ENCODE peak calls at places on chromosomes 6 and 20, in four cellular contexts. G is hepatocyte, E is HCT116, Z is prostate gland. W is an unnamed sample.

GRCh38 chr6:44468835-44469234 is 81.3 kb downstream of the CDC5L start:
- DNase-seq in G (no peak), E (no peak), Z (no peak), W (no peak)

GRCh38 chr6:3195695-3196497 is 31.6 kb downstream of the TUBB2B start:
- DNase-seq in E (peak; percentile 19), G (no peak), Z (no peak), W (peak; percentile 100)

GRCh38 chr6:109379706-109380105 is 2.6 kb downstream of the CD164 start:
- DNase-seq in E (no peak), Z (no peak), G (no peak), W (no peak)

GRCh38 chr20:32336918-32337347 is 21.2 kb upstream of the ASXL1 start:
- DNase-seq in E (no peak), Z (no peak), G (peak; percentile 65), W (no peak)

GRCh38 chr20:58233881-58234528 is 5.6 kb upstream of the ANKRD60 start:
- DNase-seq in G (no peak), E (no peak), Z (no peak), W (peak; percentile 65)

GRCh38 chr6:69883551-69883950 is 17.2 kb downstream of the COL19A1 start:
- DNase-seq in Z (no peak), G (no peak), E (no peak), W (no peak)

GRCh38 chr6:11437824-11438459 is 99.6 kb upstream of the TMEM170B start:
- DNase-seq in E (no peak), Z (no peak), G (no peak), W (no peak)

GRCh38 chr6:88748141-88748540 is 215.3 kb downstream of the RNGTT start:
- DNase-seq in Z (no peak), G (no peak), E (no peak), W (no peak)

GRCh38 chr6:37125779-37126553 is 44.0 kb upstream of the PIM1 start:
- DNase-seq in G (peak; percentile 49), Z (no peak), E (no peak), W (peak; percentile 82)

GRCh38 chr20:37337208-37337955 is 8.6 kb upstream of the SRC start:
- DNase-seq in Z (no peak), E (no peak), G (no peak), W (no peak)

GRCh38 chr6:126300126-126300525 is 39.8 kb upstream of the CENPW start:
- DNase-seq in E (no peak), Z (no peak), G (no peak), W (no peak)

GRCh38 chr6:3205913-3206312 is 21.5 kb downstream of the TUBB2B start:
- DNase-seq in G (no peak), E (no peak), Z (no peak), W (no peak)

GRCh38 chr6:123415844-123416468 is 220.8 kb downstream of the TRDN start:
- DNase-seq in E (peak; percentile 50), Z (peak; percentile 36), G (peak; percentile 80), W (peak; percentile 48)

GRCh38 chr20:6525447-6526303 is 241.8 kb upstream of the BMP2 start:
- DNase-seq in E (no peak), Z (no peak), G (no peak), W (peak; percentile 6)

DNA sequence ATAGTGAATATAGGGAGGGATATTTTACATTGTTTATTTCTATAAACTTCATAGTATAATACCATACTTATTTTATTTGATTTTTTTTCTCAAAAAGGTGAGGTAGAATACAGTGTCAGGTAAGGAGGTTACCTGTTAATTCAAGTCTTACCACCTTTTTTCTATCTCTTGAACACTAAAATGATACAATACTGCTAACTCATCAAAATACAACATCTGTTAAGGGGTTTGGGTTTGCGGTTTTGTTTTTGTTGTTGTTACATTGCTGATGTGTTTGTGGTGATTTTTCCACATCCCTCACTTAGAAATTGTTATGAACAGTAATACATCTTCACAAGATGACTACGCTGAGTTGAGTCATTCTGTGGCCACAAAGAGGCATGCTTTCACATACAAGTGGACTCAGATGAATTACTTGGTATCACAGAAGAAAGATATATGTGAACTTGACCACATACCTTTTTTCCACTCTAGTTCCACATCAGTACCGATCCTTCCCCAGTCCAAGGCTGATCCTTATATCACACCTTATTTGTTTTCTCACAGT is 139.4 kb upstream of the ID4 start:
- DNase-seq in E (no peak), G (no peak), Z (no peak), W (no peak)
- H3K27ac ChIP-seq in E (no peak overlapping the region), G (no peak overlapping the region), Z (no peak overlapping the region), W (no peak overlapping the region)

DNA sequence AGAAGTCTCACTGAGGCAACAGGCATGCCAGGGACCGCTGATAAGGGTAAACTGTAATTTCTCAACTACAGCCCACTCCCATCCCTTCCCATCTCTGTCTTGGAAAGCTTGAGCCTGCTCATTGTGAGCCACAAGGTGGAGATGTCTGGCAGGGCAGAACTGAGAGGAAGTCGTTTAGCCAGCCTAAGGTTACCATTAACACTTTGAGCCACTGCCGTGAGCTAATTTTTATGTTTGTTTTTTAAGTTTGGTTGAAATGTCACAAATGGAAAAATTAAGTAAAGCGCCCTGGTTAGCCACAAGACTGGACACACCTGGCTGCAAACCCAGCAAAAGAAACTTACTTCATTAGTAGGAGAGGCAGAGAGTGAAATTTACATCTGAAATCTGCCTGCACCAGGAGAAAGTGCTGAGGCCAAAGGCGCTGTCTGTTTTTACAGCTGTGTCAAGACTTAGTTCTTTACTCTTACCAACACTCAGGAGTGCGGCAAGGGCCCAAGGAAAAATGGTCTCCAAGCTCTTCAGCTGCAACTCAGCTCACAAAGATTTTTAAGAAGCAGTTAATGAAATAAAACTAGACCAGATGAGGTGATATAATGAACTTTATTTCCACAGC is 50.0 kb upstream of the FAM83C start:
- DNase-seq in E (no peak), G (no peak), Z (no peak), W (no peak)
- TF ChIP-seq CTCF in E (peak; percentile 18), G (no peak), Z (no peak), W (peak; percentile 46)

DNA sequence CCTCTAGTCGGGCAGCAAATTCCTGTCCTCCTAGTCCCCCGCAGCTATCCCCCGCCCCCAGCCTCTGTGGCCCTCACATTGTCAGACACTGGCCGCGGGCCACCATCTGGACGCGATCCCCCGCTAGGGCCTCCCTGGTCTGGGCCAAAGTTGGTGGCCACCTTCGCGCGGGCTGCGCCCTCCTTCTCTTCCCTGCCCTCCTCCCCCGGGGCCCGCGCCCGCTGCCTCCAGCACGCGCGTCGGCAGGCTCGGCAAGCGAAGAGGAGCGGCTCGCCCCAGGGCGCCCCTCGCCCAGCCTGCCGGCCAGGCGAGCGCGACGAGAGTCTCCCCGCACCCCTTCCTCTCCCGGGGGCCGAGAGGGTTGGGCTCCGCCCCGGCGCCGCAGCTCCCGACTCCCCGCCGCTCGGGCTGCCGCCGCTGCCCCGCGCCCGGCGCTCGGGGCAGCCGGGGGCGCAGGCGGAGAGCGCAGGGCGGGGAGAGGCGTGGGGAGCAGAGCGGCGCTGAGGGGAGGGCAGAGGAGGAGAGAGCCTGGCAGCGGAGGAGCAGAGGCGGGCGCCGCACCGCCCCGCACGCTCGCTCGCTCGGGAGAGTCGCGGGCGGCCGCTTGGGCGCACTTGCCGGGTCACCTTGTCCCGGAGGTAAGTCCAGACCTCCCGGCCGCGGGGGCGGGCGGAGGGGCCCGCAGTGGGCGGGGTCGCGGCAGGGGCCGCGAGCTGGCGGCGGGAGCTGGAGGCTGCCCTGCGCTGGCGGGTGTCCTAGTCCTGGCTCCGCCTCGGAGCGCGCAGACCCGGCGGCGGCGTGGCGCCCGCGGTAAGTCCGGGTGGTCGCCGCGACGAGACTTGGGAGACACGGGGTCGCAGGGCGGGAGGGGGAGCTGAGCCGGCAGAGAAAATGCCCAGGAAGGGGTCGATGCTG is at the start of gene SYNDIG1:
- DNase-seq in Z (no peak), G (peak; percentile 58), E (no peak), W (peak; percentile 79)
- H3K4me3 ChIP-seq in Z (peak within 1 kb of the TSS; percentile 27), G (peak within 1 kb of the TSS; percentile 58), E (no peak within 1 kb of the TSS), W (peak within 1 kb of the TSS; percentile 65)

GRCh38 chr20:45963059-45964011 is 8.7 kb downstream of the ZNF335 start:
- DNase-seq in G (peak; percentile 71), E (no peak), Z (no peak), W (peak; percentile 68)
- H3K27ac ChIP-seq in G (no peak overlapping the region), E (no peak overlapping the region), Z (no peak overlapping the region), W (peak overlapping the region; percentile 25)

GRCh38 chr6:43427406-43428111 is at the start of gene ABCC10:
- DNase-seq in E (peak; percentile 88), Z (peak; percentile 92), G (peak; percentile 97), W (peak; percentile 99)
- TF ChIP-seq CTCF in E (peak; percentile 51), Z (peak; percentile 21), G (peak; percentile 47), W (peak; percentile 64)

DNA sequence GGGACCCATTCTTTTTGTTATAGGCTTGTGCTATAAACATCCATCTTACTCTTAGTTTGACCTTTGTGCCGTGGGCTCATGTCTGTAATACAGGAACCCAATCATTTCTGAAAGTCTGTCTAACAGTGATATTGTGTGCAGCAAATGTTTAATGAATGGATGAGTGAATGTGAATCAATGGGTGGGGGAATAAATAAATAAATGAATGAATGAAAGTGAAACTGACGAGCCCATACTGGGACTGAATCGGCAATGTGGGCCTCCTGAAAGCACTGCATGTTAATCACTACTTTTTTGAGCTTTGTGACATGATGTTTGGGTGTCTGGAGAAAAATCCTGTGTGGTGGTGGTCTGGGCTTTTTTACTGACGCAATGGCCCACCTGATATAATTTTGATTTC is 175.0 kb downstream of the GMPR start:
- DNase-seq in E (no peak), Z (no peak), G (no peak), W (no peak)
- H3K4me3 ChIP-seq in E (no peak overlapping the region), Z (no peak overlapping the region), G (no peak overlapping the region), W (no peak overlapping the region)

DNA sequence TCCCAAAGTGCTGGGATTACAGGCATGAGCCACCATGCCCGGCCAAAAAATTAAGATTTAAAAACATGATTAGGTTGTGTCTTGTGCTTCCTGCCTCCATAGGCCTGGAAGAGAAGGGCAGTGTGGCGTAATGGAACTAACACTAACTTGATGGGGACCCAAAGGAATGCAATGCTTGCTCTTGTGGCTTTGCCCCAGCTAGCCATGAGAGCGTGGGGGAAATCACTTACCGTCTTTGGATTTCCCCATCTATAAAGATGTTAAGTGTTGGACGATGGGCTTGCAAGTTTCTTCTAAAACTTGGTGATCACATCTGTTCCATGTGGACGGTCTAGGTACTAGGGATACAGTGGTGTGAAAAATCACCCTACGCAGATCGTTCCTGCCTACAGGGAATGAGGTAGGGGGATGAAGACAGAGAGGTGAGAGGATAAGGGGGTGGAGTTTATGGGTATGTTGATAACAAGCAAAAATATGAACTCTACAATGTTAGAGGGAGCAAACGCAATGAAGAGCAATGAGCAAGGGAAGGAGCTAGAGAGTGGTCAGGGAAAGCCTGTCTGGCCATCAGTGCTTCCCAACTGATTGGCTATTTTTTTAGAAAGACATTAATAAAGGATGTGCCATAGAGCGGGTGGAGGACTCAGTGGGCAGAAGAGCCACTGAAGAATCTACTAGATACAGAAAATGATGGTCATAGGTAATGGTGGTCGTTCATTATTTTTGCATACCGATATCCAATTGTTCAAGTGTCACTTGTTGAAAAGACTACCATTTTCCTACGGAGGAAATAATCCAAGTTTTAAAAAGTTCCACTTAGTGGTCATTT is 165.2 kb downstream of the BCAS1 start:
- DNase-seq in G (no peak), E (no peak), Z (no peak), W (no peak)
- H3K27ac ChIP-seq in G (no peak overlapping the region), E (no peak overlapping the region), Z (no peak overlapping the region), W (no peak overlapping the region)

W was measured in WERI-Rb-1.